ENCODE peak calls at places on chromosome 11, in six cellular contexts. One of them, this sample, is unnamed.

GRCh38 chr11:89416961-89417360 is 74.2 kb downstream of the NOX4 start:
- DNase-seq in ELR: no peak
- DNase-seq in SIG-M5: no peak
- DNase-seq in activated CD4-positive, alpha-beta T cell treated with anti-CD3 and anti-CD28 coated beads for 24 hours: no peak
- DNase-seq in iris pigment epithelial cell: no peak
- DNase-seq in cardiac muscle cell: no peak
- DNase-seq in this sample: no peak

GRCh38 chr11:23764285-23764684 is 732.6 kb upstream of the LUZP2 start:
- DNase-seq in ELR: no peak
- DNase-seq in SIG-M5: no peak
- DNase-seq in activated CD4-positive, alpha-beta T cell treated with anti-CD3 and anti-CD28 coated beads for 24 hours: no peak
- DNase-seq in iris pigment epithelial cell: no peak
- DNase-seq in cardiac muscle cell: no peak
- DNase-seq in this sample: no peak

GRCh38 chr11:79121351-79121750 is 319.5 kb downstream of the TENM4 start:
- DNase-seq in ELR: no peak
- DNase-seq in SIG-M5: no peak
- DNase-seq in activated CD4-positive, alpha-beta T cell treated with anti-CD3 and anti-CD28 coated beads for 24 hours: no peak
- DNase-seq in iris pigment epithelial cell: peak
- DNase-seq in cardiac muscle cell: no peak
- DNase-seq in this sample: no peak

GRCh38 chr11:72224587-72225410 is at the start of gene INPPL1:
- DNase-seq in ELR: peak
- DNase-seq in SIG-M5: no peak
- DNase-seq in activated CD4-positive, alpha-beta T cell treated with anti-CD3 and anti-CD28 coated beads for 24 hours: no peak
- DNase-seq in iris pigment epithelial cell: peak
- DNase-seq in cardiac muscle cell: peak
- DNase-seq in this sample: peak

GRCh38 chr11:74818283-74818946 is 69.8 kb downstream of the RNF169 start:
- DNase-seq in ELR: no peak
- DNase-seq in SIG-M5: no peak
- DNase-seq in activated CD4-positive, alpha-beta T cell treated with anti-CD3 and anti-CD28 coated beads for 24 hours: no peak
- DNase-seq in iris pigment epithelial cell: peak
- DNase-seq in cardiac muscle cell: no peak
- DNase-seq in this sample: no peak

GRCh38 chr11:7311903-7312302 is 60.2 kb downstream of the SYT9 start:
- DNase-seq in ELR: no peak
- DNase-seq in SIG-M5: no peak
- DNase-seq in activated CD4-positive, alpha-beta T cell treated with anti-CD3 and anti-CD28 coated beads for 24 hours: no peak
- DNase-seq in iris pigment epithelial cell: no peak
- DNase-seq in cardiac muscle cell: no peak
- DNase-seq in this sample: no peak

GRCh38 chr11:16805942-16806341 is 67.5 kb downstream of the C11orf58 start:
- DNase-seq in ELR: no peak
- DNase-seq in SIG-M5: no peak
- DNase-seq in activated CD4-positive, alpha-beta T cell treated with anti-CD3 and anti-CD28 coated beads for 24 hours: no peak
- DNase-seq in iris pigment epithelial cell: peak
- DNase-seq in cardiac muscle cell: no peak
- DNase-seq in this sample: no peak

GRCh38 chr11:22491826-22492225 is 133.8 kb downstream of the FANCF start:
- DNase-seq in ELR: no peak
- DNase-seq in SIG-M5: no peak
- DNase-seq in activated CD4-positive, alpha-beta T cell treated with anti-CD3 and anti-CD28 coated beads for 24 hours: no peak
- DNase-seq in iris pigment epithelial cell: peak
- DNase-seq in cardiac muscle cell: no peak
- DNase-seq in this sample: peak

GRCh38 chr11:79438631-79439429 is 2.0 kb downstream of the TENM4 start:
- DNase-seq in ELR: peak
- DNase-seq in SIG-M5: no peak
- DNase-seq in activated CD4-positive, alpha-beta T cell treated with anti-CD3 and anti-CD28 coated beads for 24 hours: no peak
- DNase-seq in iris pigment epithelial cell: peak
- DNase-seq in cardiac muscle cell: peak
- DNase-seq in this sample: peak

GRCh38 chr11:17386331-17387084 is 2.0 kb downstream of the KCNJ11 start:
- DNase-seq in ELR: peak
- DNase-seq in SIG-M5: no peak
- DNase-seq in activated CD4-positive, alpha-beta T cell treated with anti-CD3 and anti-CD28 coated beads for 24 hours: peak
- DNase-seq in iris pigment epithelial cell: peak
- DNase-seq in cardiac muscle cell: peak
- DNase-seq in this sample: peak

GRCh38 chr11:115084191-115084590 is 405.9 kb downstream of the NXPE2 start:
- DNase-seq in ELR: no peak
- DNase-seq in SIG-M5: no peak
- DNase-seq in activated CD4-positive, alpha-beta T cell treated with anti-CD3 and anti-CD28 coated beads for 24 hours: no peak
- DNase-seq in iris pigment epithelial cell: no peak
- DNase-seq in cardiac muscle cell: no peak
- DNase-seq in this sample: peak

GRCh38 chr11:119295178-119295577 is 21.8 kb downstream of the MCAM start:
- DNase-seq in ELR: peak
- DNase-seq in SIG-M5: no peak
- DNase-seq in activated CD4-positive, alpha-beta T cell treated with anti-CD3 and anti-CD28 coated beads for 24 hours: no peak
- DNase-seq in iris pigment epithelial cell: no peak
- DNase-seq in cardiac muscle cell: peak
- DNase-seq in this sample: no peak